ENCODE peak calls at places on chromosomes 7 and 10, in four cellular contexts. X, R, G and I are unnamed samples.

GRCh38 chr7:14841850-14842249 is 60.7 kb downstream of the DGKB start:
- DNase-seq in R (no peak), X (no peak), G (no peak), I (no peak)

GRCh38 chr7:74479961-74480829 is 26.5 kb downstream of the GTF2IRD1 start:
- DNase-seq in X (peak; percentile 91), R (peak; percentile 77), G (peak; percentile 94), I (peak; percentile 66)

GRCh38 chr10:122010405-122011050 is 21.6 kb downstream of the TACC2 start:
- DNase-seq in R (no peak), X (no peak), G (no peak), I (no peak)

GRCh38 chr10:110488124-110488681 is 9.5 kb upstream of the DUSP5 start:
- DNase-seq in R (no peak), X (no peak), G (no peak), I (no peak)

GRCh38 chr7:24730018-24730369 is 27.3 kb downstream of the GSDME start:
- DNase-seq in R (no peak), X (no peak), G (no peak), I (no peak)

GRCh38 chr10:73910401-73910763 is 550 bp upstream of the PLAU start:
- DNase-seq in X (no peak), R (no peak), G (peak; percentile 68), I (no peak)

GRCh38 chr7:132999845-133000244 is 82.0 kb downstream of the CHCHD3 start:
- DNase-seq in G (no peak), X (no peak), R (no peak), I (no peak)

GRCh38 chr10:1251769-1252168 is 195.6 kb downstream of the WDR37 start:
- DNase-seq in G (no peak), R (no peak), X (no peak), I (no peak)

GRCh38 chr10:65320256-65321026 is 1605.4 kb upstream of the LRRTM3 start:
- DNase-seq in R (no peak), X (no peak), G (no peak), I (no peak)

GRCh38 chr7:44159824-44160630 is 18.9 kb upstream of the MYL7 start:
- DNase-seq in X (no peak), G (no peak), R (no peak), I (no peak)

GRCh38 chr10:111084346-111085255 is 7.8 kb downstream of the ADRA2A start:
- DNase-seq in R (no peak), X (no peak), G (peak; percentile 4), I (no peak)

GRCh38 chr10:99450156-99450555 is 19.7 kb upstream of the GOT1 start:
- DNase-seq in G (no peak), X (no peak), R (no peak), I (no peak)

GRCh38 chr10:116408716-116409115 is 18.9 kb upstream of the PNLIPRP3 start:
- DNase-seq in R (no peak), X (no peak), G (no peak), I (no peak)

GRCh38 chr7:45657136-45657889 is 83.1 kb downstream of the ADCY1 start:
- DNase-seq in X (no peak), R (no peak), G (no peak), I (no peak)

GRCh38 chr10:12130237-12130872 is 878 bp downstream of the SEC61A2 start:
- DNase-seq in G (peak; percentile 76), X (no peak), R (peak; percentile 53), I (peak; percentile 52)

GRCh38 chr10:17883621-17884020 is 68.1 kb upstream of the SLC39A12 start:
- DNase-seq in X (no peak), R (no peak), G (no peak), I (no peak)

GRCh38 chr7:1054438-1055083 is 10.2 kb downstream of the GPR146 start:
- DNase-seq in R (no peak), X (peak; percentile 34), G (peak; percentile 72), I (no peak)

GRCh38 chr7:18624436-18624835 is 128.9 kb downstream of the HDAC9 start:
- DNase-seq in G (no peak), R (no peak), X (no peak), I (no peak)

GRCh38 chr10:73110345-73110849 is at the start of gene NUDT13:
- DNase-seq in X (peak; percentile 71), G (peak; percentile 78), R (peak; percentile 75), I (peak; percentile 69)

GRCh38 chr10:124238367-124238766 is 145.0 kb upstream of the CHST15 start:
- DNase-seq in X (no peak), G (no peak), R (no peak), I (no peak)

GRCh38 chr10:77873558-77874380 is 52.8 kb downstream of the DLG5 start:
- DNase-seq in G (no peak), R (no peak), X (peak; percentile 56), I (peak; percentile 94)

GRCh38 chr10:14820010-14820774 is 17.6 kb downstream of the CDNF start:
- DNase-seq in X (no peak), R (no peak), G (no peak), I (peak; percentile 37)

GRCh38 chr10:79116801-79117723 is 48.3 kb downstream of the ZMIZ1 start:
- DNase-seq in X (no peak), G (no peak), R (no peak), I (no peak)

GRCh38 chr10:57579926-57580325 is 687.8 kb downstream of the IPMK start:
- DNase-seq in X (no peak), R (peak; percentile 42), G (peak; percentile 26), I (peak; percentile 2)

GRCh38 chr10:75542084-75542483 is 110.7 kb downstream of the LRMDA start:
- DNase-seq in X (no peak), G (no peak), R (no peak), I (no peak)

GRCh38 chr7:82050792-82051191 is 280.9 kb upstream of the HGF start:
- DNase-seq in G (no peak), X (no peak), R (no peak), I (no peak)

GRCh38 chr10:86217386-86218080 is 149.1 kb downstream of the GRID1 start:
- DNase-seq in R (no peak), G (no peak), X (no peak), I (no peak)

GRCh38 chr10:120963053-120963533 is 111.9 kb downstream of the WDR11 start:
- DNase-seq in R (peak; percentile 31), X (no peak), G (peak; percentile 68), I (no peak)

GRCh38 chr10:24241536-24241935 is 32.6 kb downstream of the KIAA1217 start:
- DNase-seq in G (no peak), X (no peak), R (no peak), I (no peak)

GRCh38 chr7:2355079-2356008 is 717 bp downstream of the EIF3B start:
- DNase-seq in X (no peak), G (peak; percentile 82), R (no peak), I (peak; percentile 52)

GRCh38 chr10:120732067-120732466 is 119.1 kb upstream of the WDR11 start:
- DNase-seq in G (no peak), X (no peak), R (no peak), I (no peak)